ENCODE peak calls at places on chromosomes 16 and 17, in four cellular contexts. Y, I, Z and O are unnamed samples.

GRCh38 chr17:64074704-64075484 is 54.5 kb upstream of the ICAM2 start:
- DNase-seq in Y (no peak), I (peak; percentile 66), Z (no peak), O (no peak)

GRCh38 chr17:31309525-31309924 is 4.3 kb downstream of the EVI2B start:
- DNase-seq in Z (no peak), Y (no peak), I (no peak), O (no peak)

GRCh38 chr17:75396025-75396424 is 9.5 kb downstream of the GRB2 start:
- DNase-seq in I (no peak), Z (no peak), Y (no peak), O (no peak)

GRCh38 chr17:20996724-20997615 is 45.8 kb downstream of the USP22 start:
- DNase-seq in Z (no peak), I (no peak), Y (no peak), O (no peak)

GRCh38 chr17:39703913-39704312 is 4.0 kb downstream of the ERBB2 start:
- DNase-seq in I (no peak), Z (no peak), Y (no peak), O (no peak)

GRCh38 chr17:72345536-72345935 is 224.7 kb downstream of the SOX9 start:
- DNase-seq in Z (no peak), I (no peak), Y (no peak), O (no peak)

GRCh38 chr17:55037828-55038227 is 69.3 kb downstream of the STXBP4 start:
- DNase-seq in I (no peak), Z (no peak), Y (no peak), O (no peak)

GRCh38 chr16:7456221-7456620 is 123.6 kb downstream of the RBFOX1 start:
- DNase-seq in Z (no peak), Y (no peak), I (no peak), O (no peak)

GRCh38 chr16:3857189-3858013 is 23.1 kb downstream of the CREBBP start:
- DNase-seq in Y (no peak), I (no peak), Z (no peak), O (no peak)

GRCh38 chr16:79658301-79659001 is 57.9 kb upstream of the MAF start:
- DNase-seq in Y (no peak), I (peak; percentile 29), Z (no peak), O (no peak)

GRCh38 chr17:43536236-43537088 is 9.7 kb downstream of the ETV4 start:
- DNase-seq in Z (no peak), Y (no peak), I (no peak), O (no peak)

GRCh38 chr16:8716592-8716991 is 42.2 kb downstream of the ABAT start:
- DNase-seq in Y (no peak), I (no peak), Z (no peak), O (no peak)

GRCh38 chr17:13385481-13385907 is 216.2 kb downstream of the HS3ST3A1 start:
- DNase-seq in I (no peak), Z (no peak), Y (no peak), O (no peak)

GRCh38 chr16:55222436-55222835 is 101.6 kb upstream of the IRX6 start:
- DNase-seq in Z (no peak), Y (no peak), I (no peak), O (no peak)

GRCh38 chr17:4591529-4591928 is 7.2 kb downstream of the SMTNL2 start:
- DNase-seq in Z (no peak), Y (no peak), I (peak; percentile 46), O (no peak)

GRCh38 chr17:58932956-58933355 is 173.7 kb downstream of the TRIM37 start:
- DNase-seq in Z (no peak), I (no peak), Y (no peak), O (no peak)

GRCh38 chr16:14456793-14457481 is 173.1 kb downstream of the PARN start:
- DNase-seq in Z (no peak), I (no peak), Y (no peak), O (no peak)

GRCh38 chr17:41339571-41340169 is 11.0 kb downstream of the KRT33A start:
- DNase-seq in Y (no peak), I (no peak), Z (no peak), O (no peak)

GRCh38 chr17:41664587-41665565 is 23.8 kb upstream of the EIF1 start:
- DNase-seq in I (no peak), Z (no peak), Y (no peak), O (no peak)

GRCh38 chr17:27546624-27547300 is 84.2 kb upstream of the LGALS9 start:
- DNase-seq in Y (no peak), I (no peak), Z (no peak), O (no peak)

GRCh38 chr16:75921281-75921680 is 195.0 kb upstream of the CPHXL start:
- DNase-seq in Z (no peak), I (no peak), Y (no peak), O (no peak)

GRCh38 chr17:65556014-65556909 is 5.2 kb downstream of the AXIN2 start:
- DNase-seq in Z (peak; percentile 92), Y (peak; percentile 79), I (peak; percentile 69), O (peak; percentile 87)

GRCh38 chr17:61361084-61361483 is 38.6 kb upstream of the TBX2 start:
- DNase-seq in I (no peak), Y (no peak), Z (no peak), O (no peak)

GRCh38 chr17:32875904-32876413 is 965 bp downstream of the MYO1D start:
- DNase-seq in Y (no peak), Z (no peak), I (no peak), O (no peak)

GRCh38 chr17:67256075-67256732 is 11.2 kb upstream of the HELZ start:
- DNase-seq in Y (no peak), Z (no peak), I (no peak), O (no peak)

GRCh38 chr17:8489841-8490240 is 54.2 kb downstream of the NDEL1 start:
- DNase-seq in Z (no peak), Y (no peak), I (no peak), O (no peak)

GRCh38 chr16:4675864-4676786 is 17.2 kb upstream of the NUDT16L1 start:
- DNase-seq in Y (peak; percentile 47), Z (peak; percentile 46), I (no peak), O (peak; percentile 71)

GRCh38 chr17:79609616-79610150 is 1.2 kb downstream of the RBFOX3 start:
- DNase-seq in I (peak; percentile 66), Y (no peak), Z (no peak), O (no peak)

GRCh38 chr16:10405386-10405939 is 19.6 kb downstream of the ATF7IP2 start:
- DNase-seq in Z (no peak), I (no peak), Y (no peak), O (no peak)

GRCh38 chr16:10408824-10409381 is 23.0 kb downstream of the ATF7IP2 start:
- DNase-seq in Y (no peak), I (no peak), Z (no peak), O (no peak)

GRCh38 chr16:10412935-10413601 is 27.2 kb downstream of the ATF7IP2 start:
- DNase-seq in Y (no peak), Z (no peak), I (no peak), O (no peak)

DNA sequence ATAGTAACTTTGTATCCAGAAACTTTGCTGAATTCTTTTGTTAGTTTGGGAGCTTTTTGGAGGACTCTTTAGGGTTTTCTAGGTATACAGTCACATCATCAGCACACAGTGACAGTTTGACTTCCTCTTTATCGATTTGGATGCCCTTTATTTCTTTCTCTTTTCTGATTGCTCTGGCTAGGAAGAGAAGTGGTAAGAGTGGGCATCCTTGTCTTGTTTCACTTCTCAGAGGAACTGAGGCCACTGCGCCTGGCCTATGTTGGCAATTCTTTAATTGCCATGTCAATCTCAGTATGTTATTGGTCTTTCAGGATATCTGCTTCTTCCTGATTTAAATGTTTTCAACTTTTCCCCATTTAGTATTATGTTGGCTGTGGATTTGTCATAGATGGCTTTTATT is 24.6 kb downstream of the ATF7IP2 start:
- DNase-seq in I (no peak), Y (no peak), Z (no peak), O (no peak)
- H3K9me3 ChIP-seq in I (peaks cover 35% of the 10 kb centered on the region), Y (peaks cover 24% of the 10 kb centered on the region), Z (no peaks in the 10 kb centered on the region), O (peaks cover 3% of the 10 kb centered on the region)

DNA sequence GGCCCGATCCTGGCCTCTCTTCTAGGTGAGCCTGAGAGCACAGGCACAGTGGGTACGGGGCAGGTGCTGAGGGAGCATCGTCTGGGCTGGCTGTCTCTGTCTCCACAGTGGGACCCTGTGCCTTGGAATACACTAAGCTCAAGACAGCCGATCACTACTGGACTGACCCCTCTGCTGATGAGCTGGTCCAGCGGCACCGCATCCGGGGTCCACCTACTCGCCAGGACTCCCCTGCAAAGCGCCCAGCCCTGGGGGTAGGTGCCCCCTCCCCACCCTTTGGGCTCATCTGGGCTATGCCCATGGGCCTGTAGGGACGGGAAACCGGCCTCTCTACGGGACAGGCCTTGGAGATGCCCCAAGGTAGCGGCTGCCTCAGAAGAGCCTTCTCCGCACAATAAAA is 25.6 kb downstream of the SGSM2 start:
- DNase-seq in Z (no peak), I (no peak), Y (no peak), O (no peak)
- H3K27ac ChIP-seq in Z (no peak overlapping the region), I (no peak overlapping the region), Y (no peak overlapping the region), O (no peak overlapping the region)

GRCh38 chr16:88288303-88288702 is 94.5 kb upstream of the ZNF469 start:
- DNase-seq in Z (no peak), I (no peak), Y (no peak), O (no peak)
- H3K9me3 ChIP-seq in Z (no peaks in the 10 kb centered on the region), I (peaks cover 67% of the 10 kb centered on the region), Y (no peaks in the 10 kb centered on the region), O (no peaks in the 10 kb centered on the region)

GRCh38 chr17:17830269-17830567 is 6.6 kb downstream of the SREBF1 start:
- DNase-seq in Z (no peak), Y (no peak), I (no peak), O (no peak)
- H3K27ac ChIP-seq in Z (peak overlapping the region; percentile 55), Y (no peak overlapping the region), I (no peak overlapping the region), O (no peak overlapping the region)

DNA sequence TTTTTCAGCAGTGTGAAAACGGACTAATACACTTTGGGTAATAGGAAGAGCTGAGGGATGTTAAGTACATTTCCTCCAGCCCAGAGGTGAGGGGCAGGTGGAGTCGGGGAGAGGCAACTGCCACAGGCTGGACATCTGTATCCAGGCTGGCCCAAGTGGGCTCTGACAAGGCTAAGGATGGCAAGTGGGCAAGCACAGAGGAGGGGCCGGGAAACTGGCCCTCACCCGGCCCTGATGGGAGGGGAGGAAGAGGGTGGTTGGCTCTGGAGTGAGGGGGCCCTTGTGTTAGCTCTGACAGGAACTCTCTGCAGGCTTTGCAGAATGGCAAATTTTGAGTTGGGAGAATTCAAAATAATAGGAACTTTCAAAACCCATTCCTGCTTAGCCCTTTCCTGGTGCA is 251.0 kb upstream of the TNRC6C start:
- DNase-seq in Z (no peak), I (no peak), Y (no peak), O (no peak)
- H3K9me3 ChIP-seq in Z (no peaks in the 10 kb centered on the region), I (peaks cover 57% of the 10 kb centered on the region), Y (no peaks in the 10 kb centered on the region), O (peaks cover 35% of the 10 kb centered on the region)